ENCODE peak calls at places on chromosomes 12 and 14, in four cellular contexts. Y is cardiac muscle cell, G is GM04504, W is activated T-cell treated with anti-CD3 and anti-CD28 coated beads for 24 hours. T is an unnamed sample.

GRCh38 chr12:57133013-57133569 is 4.8 kb downstream of the LRP1 start:
- DNase-seq in Y (peak), G (no peak), W (no peak), T (peak)

GRCh38 chr12:68805592-68806120 is 2.3 kb upstream of the MDM2 start:
- DNase-seq in Y (no peak), G (no peak), W (no peak), T (no peak)

GRCh38 chr12:50365709-50366406 is 30.6 kb downstream of the FAM186A start:
- DNase-seq in Y (no peak), G (no peak), W (no peak), T (no peak)

GRCh38 chr14:61355892-61356325 is 34.5 kb downstream of the PRKCH start:
- DNase-seq in Y (peak), G (no peak), W (no peak), T (no peak)

GRCh38 chr12:20264608-20265114 is 103.7 kb upstream of the PDE3A start:
- DNase-seq in Y (no peak), G (no peak), W (no peak), T (no peak)

GRCh38 chr12:48022676-48023385 is 18.6 kb upstream of the COL2A1 start:
- DNase-seq in Y (no peak), G (no peak), W (no peak), T (no peak)

GRCh38 chr12:16037533-16037932 is 126.4 kb downstream of the DERA start:
- DNase-seq in Y (no peak), G (no peak), W (no peak), T (no peak)

GRCh38 chr12:15629108-15629507 is 160.1 kb downstream of the EPS8 start:
- DNase-seq in Y (peak), G (peak), W (no peak), T (no peak)

GRCh38 chr12:80216890-80217559 is 117.7 kb downstream of the OTOGL start:
- DNase-seq in Y (no peak), G (no peak), W (no peak), T (no peak)

GRCh38 chr12:53955036-53955775 is 503 bp downstream of the HOXC12 start:
- DNase-seq in Y (no peak), G (no peak), W (no peak), T (no peak)

GRCh38 chr12:52630609-52631200 is 12.3 kb upstream of the KRT73 start:
- DNase-seq in Y (no peak), G (no peak), W (no peak), T (no peak)

GRCh38 chr12:106227641-106228319 is 20.0 kb downstream of the CKAP4 start:
- DNase-seq in Y (peak), G (no peak), W (peak), T (no peak)

GRCh38 chr12:2124466-2125023 is 71.8 kb downstream of the CACNA1C start:
- DNase-seq in Y (no peak), G (no peak), W (no peak), T (no peak)

GRCh38 chr12:10276774-10277173 is 30.9 kb upstream of the KLRD1 start:
- DNase-seq in Y (no peak), G (no peak), W (no peak), T (no peak)

GRCh38 chr12:130708648-130709047 is 7.5 kb downstream of the RIMBP2 start:
- DNase-seq in Y (no peak), G (no peak), W (no peak), T (peak)

GRCh38 chr12:44052554-44052953 is 216.7 kb downstream of the TMEM117 start:
- DNase-seq in Y (no peak), G (no peak), W (no peak), T (no peak)

GRCh38 chr12:74985293-74985985 is 224.2 kb downstream of the KCNC2 start:
- DNase-seq in Y (no peak), G (no peak), W (no peak), T (peak)

GRCh38 chr14:74836251-74836957 is 39.5 kb downstream of the PROX2 start:
- DNase-seq in Y (no peak), G (no peak), W (no peak), T (no peak)

GRCh38 chr12:508795-509194 is 49.1 kb downstream of the B4GALNT3 start:
- DNase-seq in Y (no peak), G (no peak), W (no peak), T (no peak)

GRCh38 chr12:96466939-96467751 is 22.2 kb upstream of the CFAP54 start:
- DNase-seq in Y (no peak), G (no peak), W (no peak), T (no peak)

GRCh38 chr14:69281450-69282169 is 21.7 kb downstream of the GALNT16 start:
- DNase-seq in Y (no peak), G (no peak), W (no peak), T (no peak)

GRCh38 chr12:12736759-12737676 is 19.9 kb downstream of the CDKN1B start:
- DNase-seq in Y (peak), G (no peak), W (no peak), T (no peak)

GRCh38 chr14:67453575-67454300 is 34.8 kb downstream of the TMEM229B start:
- DNase-seq in Y (no peak), G (no peak), W (no peak), T (no peak)

T was measured in posterior cingulate gyrus.